ENCODE peak calls at places on chromosomes 16 and 17, in ten cellular contexts. A is fibroblast of the conjunctiva; B is M059J; I is ureter; S is ACHN; E is dermis blood vessel endothelial cell; R is endothelial cell; J is HFFc6; O is AML-193; K is CD4-positive, CD25-positive, alpha-beta regulatory T cell. N is an unnamed sample.

GRCh38 chr17:36602030-36602737 is 801 bp downstream of the MRM1 start:
- DNase-seq in R (no peak), S (peak; percentile 31), J (no peak), I (no peak), B (peak; percentile 21), K (no peak), O (no peak), A (no peak), E (peak; percentile 27), N (no peak)

GRCh38 chr16:78211951-78212350 is 112.5 kb downstream of the WWOX start:
- DNase-seq in A (no peak), E (no peak), K (no peak), R (no peak), O (no peak), S (no peak), I (no peak), J (no peak), B (no peak), N (no peak)

GRCh38 chr17:47822785-47823184 is 1.2 kb upstream of the OSBPL7 start:
- DNase-seq in S (no peak), A (no peak), B (no peak), O (no peak), I (no peak), R (no peak), K (no peak), J (no peak), E (no peak), N (no peak)

GRCh38 chr16:10037771-10038170 is 144.5 kb downstream of the GRIN2A start:
- DNase-seq in K (no peak), S (no peak), I (no peak), A (peak; percentile 12), R (no peak), J (peak; percentile 4), E (no peak), O (no peak), B (peak; percentile 57), N (no peak)

GRCh38 chr17:46984892-46985291 is 5.8 kb upstream of the RPRML start:
- DNase-seq in B (no peak), S (no peak), R (no peak), I (no peak), K (no peak), J (no peak), O (no peak), E (peak; percentile 78), A (no peak), N (no peak)

GRCh38 chr16:87042551-87043272 is 274.5 kb downstream of the C16orf95 start:
- DNase-seq in B (no peak), K (no peak), I (no peak), J (no peak), A (no peak), E (no peak), R (no peak), S (no peak), O (no peak), N (no peak)

GRCh38 chr16:89116341-89117238 is 22.9 kb downstream of the ACSF3 start:
- DNase-seq in K (no peak), J (no peak), I (no peak), E (no peak), A (no peak), O (no peak), S (no peak), R (no peak), B (no peak), N (no peak)

GRCh38 chr17:72719582-72720493 is 372.6 kb downstream of the SLC39A11 start:
- DNase-seq in A (no peak), B (peak; percentile 73), E (no peak), K (peak; percentile 20), I (no peak), R (no peak), S (no peak), O (peak; percentile 74), J (no peak), N (no peak)

GRCh38 chr16:87653234-87653633 is 50.9 kb downstream of the JPH3 start:
- DNase-seq in B (peak; percentile 13), O (no peak), E (peak; percentile 20), A (no peak), K (no peak), J (no peak), S (peak; percentile 14), R (no peak), I (no peak), N (peak; percentile 52)

GRCh38 chr17:32564325-32564724 is 77.5 kb downstream of the CDK5R1 start:
- DNase-seq in S (no peak), B (peak; percentile 15), R (no peak), A (no peak), I (no peak), E (no peak), K (no peak), J (no peak), O (no peak), N (no peak)

GRCh38 chr17:80279895-80280294 is 19.2 kb downstream of the RNF213 start:
- DNase-seq in S (no peak), K (no peak), B (no peak), O (no peak), R (no peak), J (no peak), A (peak; percentile 13), I (no peak), E (peak; percentile 80), N (no peak)

GRCh38 chr17:77323413-77324171 is 182.8 kb downstream of the SEC14L1 start:
- DNase-seq in O (no peak), R (no peak), A (no peak), K (no peak), I (peak; percentile 58), E (no peak), J (peak; percentile 59), B (peak; percentile 78), S (peak; percentile 65), N (no peak)

GRCh38 chr16:69820926-69821541 is 58.9 kb downstream of the WWP2 start:
- DNase-seq in K (no peak), A (peak; percentile 57), I (no peak), O (no peak), S (no peak), J (no peak), R (no peak), E (no peak), B (no peak), N (no peak)

GRCh38 chr17:76159157-76159556 is 18.1 kb upstream of the FOXJ1 start:
- DNase-seq in R (no peak), K (no peak), I (no peak), B (no peak), S (no peak), J (no peak), O (no peak), E (no peak), A (no peak), N (no peak)

GRCh38 chr17:45050680-45051059 is 762 bp downstream of the DCAKD start:
- DNase-seq in I (no peak), A (no peak), O (no peak), R (no peak), B (peak; percentile 47), S (peak; percentile 39), E (peak; percentile 45), J (no peak), K (no peak), N (no peak)

GRCh38 chr17:14464741-14465140 is 163.9 kb downstream of the HS3ST3B1 start:
- DNase-seq in R (no peak), J (peak; percentile 32), I (peak; percentile 48), K (no peak), B (peak; percentile 20), S (no peak), O (no peak), A (peak; percentile 33), E (no peak), N (no peak)

GRCh38 chr17:19744492-19744891 is 3.6 kb downstream of the ALDH3A1 start:
- DNase-seq in B (no peak), I (no peak), S (no peak), E (peak; percentile 18), O (no peak), K (no peak), J (no peak), A (no peak), R (no peak), N (no peak)

GRCh38 chr16:88354229-88355092 is 28.3 kb upstream of the ZNF469 start:
- DNase-seq in E (no peak), I (no peak), K (no peak), R (no peak), J (no peak), B (no peak), O (no peak), S (no peak), A (no peak), N (no peak)

GRCh38 chr16:35306915-35307314 is 1847.5 kb downstream of the TP53TG3F start:
- DNase-seq in A (no peak), B (no peak), E (no peak), K (no peak), I (no peak), R (no peak), O (no peak), J (no peak), S (no peak), N (no peak)

GRCh38 chr17:13024526-13025263 is 6.9 kb upstream of the ELAC2 start:
- DNase-seq in R (peak; percentile 90), E (peak; percentile 82), K (peak; percentile 58), B (peak; percentile 49), A (no peak), I (no peak), O (peak; percentile 4), J (peak; percentile 41), S (peak; percentile 76), N (peak; percentile 26)

GRCh38 chr17:37220609-37220953 is 155.2 kb upstream of the C17orf78 start:
- DNase-seq in I (no peak), E (peak; percentile 66), R (peak; percentile 34), S (no peak), B (peak; percentile 12), O (peak; percentile 9), A (no peak), K (peak; percentile 5), J (peak; percentile 46), N (no peak)

GRCh38 chr17:28404812-28405570 is 1.0 kb downstream of the SLC46A1 start:
- DNase-seq in E (no peak), J (no peak), O (no peak), A (no peak), R (no peak), K (no peak), B (no peak), S (no peak), I (no peak), N (no peak)

GRCh38 chr16:17476414-17477259 is 5.9 kb upstream of the XYLT1 start:
- DNase-seq in A (peak; percentile 53), J (peak; percentile 66), I (no peak), K (peak; percentile 27), R (peak; percentile 62), B (peak; percentile 71), S (peak; percentile 76), O (peak; percentile 55), E (peak; percentile 57), N (no peak)

GRCh38 chr16:2856061-2856670 is 1.8 kb downstream of the PRSS22 start:
- DNase-seq in O (no peak), E (no peak), J (no peak), B (no peak), S (no peak), A (no peak), K (no peak), R (no peak), I (no peak), N (no peak)

GRCh38 chr16:66334856-66335255 is 31.6 kb upstream of the CDH5 start:
- DNase-seq in B (no peak), J (no peak), O (no peak), R (no peak), K (no peak), E (no peak), A (no peak), I (no peak), S (no peak), N (no peak)

GRCh38 chr17:45719335-45720071 is 64.6 kb upstream of the CRHR1 start:
- DNase-seq in J (peak; percentile 90), E (peak; percentile 8), O (peak; percentile 17), S (peak; percentile 65), B (peak; percentile 82), A (peak; percentile 29), R (peak; percentile 9), I (no peak), K (no peak), N (no peak)

GRCh38 chr16:801584-802363 is 1.2 kb upstream of the GNG13 start:
- DNase-seq in S (no peak), E (no peak), K (no peak), J (no peak), B (no peak), O (no peak), A (no peak), R (no peak), I (no peak), N (no peak)

GRCh38 chr17:81722184-81723120 is 10.4 kb downstream of the SLC25A10 start:
- DNase-seq in J (no peak), R (no peak), O (no peak), E (no peak), I (peak; percentile 89), A (no peak), S (peak; percentile 72), K (no peak), B (peak; percentile 61), N (no peak)